ENCODE peak calls at places on chromosomes 12 and 14, in nine cellular contexts. O is right atrium auricular region, H is tibial nerve, C is AG04450, K is brain microvascular endothelial cell, E is heart right ventricle, V is HCT116, S is GM12865, U is OCI-LY7. W is an unnamed sample.

GRCh38 chr12:85445060-85445938 is 165.3 kb downstream of the ALX1 start:
- DNase-seq in S (no peak), H (no peak), V (no peak), K (no peak), O (no peak), E (no peak), C (no peak), U (no peak), W (no peak)

GRCh38 chr14:96824283-96824682 is 27.1 kb downstream of the VRK1 start:
- DNase-seq in C (peak), U (no peak), V (no peak), S (no peak), E (no peak), H (no peak), O (no peak), K (peak), W (no peak)

GRCh38 chr12:6278439-6279255 is 31.8 kb upstream of the PLEKHG6 start:
- DNase-seq in S (peak), E (peak), V (no peak), C (no peak), U (peak), H (peak), O (peak), K (peak), W (no peak)

GRCh38 chr12:79098530-79098929 is 234.0 kb downstream of the SYT1 start:
- DNase-seq in V (no peak), K (no peak), H (no peak), E (no peak), O (no peak), U (no peak), C (no peak), S (no peak), W (no peak)

GRCh38 chr14:31927348-31927826 is 149.7 kb upstream of the ARHGAP5 start:
- DNase-seq in S (no peak), E (peak), K (peak), U (no peak), O (no peak), V (no peak), C (peak), H (no peak), W (no peak)

GRCh38 chr14:44339256-44339655 is 167.8 kb downstream of the FSCB start:
- DNase-seq in C (no peak), H (no peak), K (no peak), O (no peak), U (no peak), S (no peak), V (no peak), E (no peak), W (no peak)

GRCh38 chr12:6620137-6620884 is 13.1 kb upstream of the CHD4 start:
- DNase-seq in K (no peak), C (no peak), S (no peak), V (no peak), E (peak), H (no peak), O (no peak), U (no peak), W (no peak)

GRCh38 chr14:99730876-99731351 is 46.8 kb downstream of the CYP46A1 start:
- DNase-seq in E (no peak), U (no peak), H (peak), C (no peak), V (no peak), K (no peak), S (no peak), O (peak), W (no peak)

GRCh38 chr14:101591582-101591981 is 30.3 kb downstream of the DIO3 start:
- DNase-seq in E (no peak), O (no peak), S (no peak), C (no peak), V (no peak), U (no peak), K (no peak), H (no peak), W (no peak)

GRCh38 chr12:94779520-94779919 is 129.2 kb upstream of the TMCC3 start:
- DNase-seq in O (no peak), E (no peak), V (no peak), K (peak), H (no peak), S (no peak), U (no peak), C (no peak), W (no peak)

GRCh38 chr14:106872619-106873446 is 1346.5 kb downstream of the TMEM121 start:
- DNase-seq in S (peak), U (peak), C (no peak), O (no peak), V (no peak), H (no peak), K (peak), E (peak), W (no peak)

GRCh38 chr14:24279301-24280186 is 8.1 kb upstream of the RABGGTA start:
- DNase-seq in H (no peak), K (no peak), S (peak), U (peak), E (peak), O (no peak), V (no peak), C (no peak), W (no peak)

GRCh38 chr12:76158518-76159321 is 74.2 kb upstream of the NAP1L1 start:
- DNase-seq in K (peak), H (no peak), E (no peak), V (peak), U (peak), C (peak), O (peak), S (peak), W (peak)

GRCh38 chr14:91929700-91930099 is 17.8 kb downstream of the FBLN5 start:
- DNase-seq in E (no peak), C (no peak), K (no peak), V (no peak), S (no peak), H (no peak), U (no peak), O (no peak), W (no peak)

GRCh38 chr14:85978851-85979250 is 448.9 kb downstream of the FLRT2 start:
- DNase-seq in K (no peak), V (no peak), O (no peak), C (no peak), H (no peak), U (no peak), S (no peak), E (no peak), W (no peak)

GRCh38 chr12:1443421-1444141 is 150.8 kb downstream of the FBXL14 start:
- DNase-seq in C (peak), O (no peak), U (no peak), K (peak), S (no peak), H (no peak), E (no peak), V (no peak), W (no peak)

GRCh38 chr12:8033153-8034044 is 883 bp downstream of the FOXJ2 start:
- DNase-seq in U (peak), E (peak), S (peak), V (no peak), C (no peak), K (no peak), O (no peak), H (peak), W (no peak)

GRCh38 chr14:20745571-20746358 is at the start of gene EDDM3A:
- DNase-seq in S (no peak), H (no peak), V (no peak), U (no peak), O (no peak), K (no peak), C (no peak), E (no peak), W (no peak)

GRCh38 chr12:130162267-130162666 is at the start of gene FZD10:
- DNase-seq in O (no peak), S (no peak), U (no peak), H (no peak), V (no peak), E (peak), C (no peak), K (no peak), W (no peak)

GRCh38 chr12:29238822-29239291 is 89.8 kb downstream of the FAR2 start:
- DNase-seq in O (no peak), C (no peak), U (no peak), V (no peak), E (no peak), K (peak), H (no peak), S (no peak), W (no peak)

GRCh38 chr12:100724071-100724470 is 70.5 kb upstream of the ANO4 start:
- DNase-seq in C (no peak), U (no peak), H (no peak), K (no peak), O (no peak), V (no peak), E (no peak), S (no peak), W (no peak)

GRCh38 chr12:89960011-89960507 is 251.4 kb upstream of the ATP2B1 start:
- DNase-seq in K (peak), H (no peak), E (no peak), U (no peak), V (no peak), O (no peak), S (peak), C (no peak), W (peak)

GRCh38 chr12:130825771-130826150 is 13.3 kb downstream of the STX2 start:
- DNase-seq in C (no peak), U (no peak), E (no peak), S (no peak), O (no peak), V (no peak), H (no peak), K (no peak), W (no peak)

GRCh38 chr12:6369916-6370575 is 5.3 kb downstream of the SCNN1A start:
- DNase-seq in C (no peak), U (no peak), E (no peak), O (no peak), H (no peak), K (no peak), V (no peak), S (no peak), W (no peak)

GRCh38 chr12:103501447-103501846 is 5.7 kb upstream of the C12orf42 start:
- DNase-seq in O (no peak), V (no peak), S (no peak), H (no peak), K (no peak), U (no peak), C (no peak), E (no peak), W (no peak)

GRCh38 chr12:24360907-24361306 is 411.4 kb upstream of the SOX5 start:
- DNase-seq in O (no peak), E (no peak), S (peak), U (no peak), K (peak), C (no peak), H (no peak), V (no peak), W (no peak)

GRCh38 chr12:51391047-51391837 is at the start of gene GALNT6:
- DNase-seq in O (no peak), H (no peak), S (peak), E (peak), K (no peak), U (peak), C (no peak), V (no peak), W (no peak)

GRCh38 chr14:89214221-89214965 is 202.6 kb downstream of the FOXN3 start:
- DNase-seq in O (peak), U (no peak), H (no peak), C (no peak), K (no peak), V (no peak), S (no peak), E (peak), W (no peak)

GRCh38 chr12:110693731-110694130 is 4.8 kb upstream of the HVCN1 start:
- DNase-seq in U (no peak), V (no peak), E (no peak), C (no peak), O (no peak), H (no peak), S (no peak), K (peak), W (no peak)

GRCh38 chr14:99129211-99129696 is 142.7 kb downstream of the BCL11B start:
- DNase-seq in U (no peak), H (no peak), K (no peak), V (no peak), O (peak), E (no peak), C (no peak), S (no peak), W (no peak)

GRCh38 chr12:93174048-93174447 is 203.7 kb upstream of the NUDT4 start:
- DNase-seq in O (no peak), S (no peak), C (peak), K (peak), U (no peak), H (no peak), E (no peak), V (no peak), W (no peak)

GRCh38 chr12:94372379-94372930 is 87.2 kb downstream of the CEP83 start:
- DNase-seq in U (no peak), C (no peak), S (peak), O (no peak), H (no peak), K (no peak), V (no peak), E (no peak), W (peak)

GRCh38 chr14:99793213-99794155 is at the start of gene EML1:
- DNase-seq in H (peak), V (peak), E (peak), C (peak), U (peak), K (peak), O (peak), S (peak), W (no peak)

GRCh38 chr14:61255968-61256367 is 25.2 kb downstream of the TMEM30B start:
- DNase-seq in S (no peak), K (no peak), E (no peak), V (no peak), O (no peak), H (no peak), U (no peak), C (no peak), W (no peak)

GRCh38 chr12:18895946-18896345 is 158.0 kb downstream of the CAPZA3 start:
- DNase-seq in O (no peak), K (no peak), H (no peak), S (no peak), E (peak), V (no peak), U (no peak), C (no peak), W (no peak)

GRCh38 chr14:68099348-68100045 is 279.9 kb downstream of the RAD51B start:
- DNase-seq in U (no peak), K (no peak), H (no peak), E (no peak), C (no peak), V (no peak), S (no peak), O (no peak), W (no peak)

GRCh38 chr14:61102549-61103466 is 121.8 kb downstream of the SLC38A6 start:
- DNase-seq in K (no peak), S (peak), O (no peak), V (no peak), E (no peak), C (no peak), U (peak), H (no peak), W (no peak)

DNA sequence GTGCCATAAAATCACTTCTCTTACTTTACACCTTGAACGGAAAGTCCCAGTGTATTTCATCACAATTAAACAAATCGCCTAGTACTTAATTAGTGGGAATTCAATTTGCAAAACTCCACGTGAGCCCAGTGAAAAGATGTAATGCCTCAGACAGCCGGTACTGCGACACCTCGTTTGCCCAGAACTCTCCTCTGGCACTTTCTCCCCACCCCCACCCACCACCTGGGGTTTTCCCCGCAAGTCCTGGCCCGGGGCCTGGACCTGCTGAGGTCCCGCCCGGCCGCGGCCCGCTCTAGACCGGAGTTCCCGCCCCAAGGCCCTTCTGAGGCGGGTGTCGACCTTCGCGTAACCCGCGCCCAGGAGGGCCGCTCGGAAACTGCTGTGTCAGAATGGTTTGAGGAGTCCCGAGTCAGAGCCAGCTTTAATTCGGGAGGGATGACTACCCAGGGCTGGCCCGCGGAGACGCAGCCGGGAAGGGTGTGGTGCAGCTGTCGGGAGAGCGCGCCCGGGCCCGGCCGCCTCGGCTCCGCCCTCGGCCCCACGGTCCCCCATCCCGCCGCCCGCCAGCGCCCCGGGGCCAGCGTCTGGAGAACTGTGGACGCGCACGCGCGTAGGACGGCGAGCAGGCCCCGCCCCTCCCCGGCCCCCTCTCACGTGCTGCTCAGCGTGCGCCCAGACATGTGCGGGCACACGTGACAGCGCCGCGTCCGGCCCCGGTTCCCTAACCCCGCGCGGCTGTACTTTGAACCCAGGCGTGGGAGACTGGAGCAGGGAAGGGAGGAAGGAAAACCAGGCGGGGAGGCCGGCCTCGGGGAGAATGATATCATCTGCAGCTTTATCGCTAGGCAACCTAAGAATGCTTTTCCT is 10.8 kb downstream of the BHLHE41 start:
- DNase-seq in V (peak), C (peak), K (peak), U (no peak), O (peak), S (peak), E (peak), H (peak), W (no peak)
- TF ChIP-seq CTCF in V (no peak), C (peak), K (peak), U (no peak), O (no peak), S (peak), E (peak), H (no peak), W (peak)

DNA sequence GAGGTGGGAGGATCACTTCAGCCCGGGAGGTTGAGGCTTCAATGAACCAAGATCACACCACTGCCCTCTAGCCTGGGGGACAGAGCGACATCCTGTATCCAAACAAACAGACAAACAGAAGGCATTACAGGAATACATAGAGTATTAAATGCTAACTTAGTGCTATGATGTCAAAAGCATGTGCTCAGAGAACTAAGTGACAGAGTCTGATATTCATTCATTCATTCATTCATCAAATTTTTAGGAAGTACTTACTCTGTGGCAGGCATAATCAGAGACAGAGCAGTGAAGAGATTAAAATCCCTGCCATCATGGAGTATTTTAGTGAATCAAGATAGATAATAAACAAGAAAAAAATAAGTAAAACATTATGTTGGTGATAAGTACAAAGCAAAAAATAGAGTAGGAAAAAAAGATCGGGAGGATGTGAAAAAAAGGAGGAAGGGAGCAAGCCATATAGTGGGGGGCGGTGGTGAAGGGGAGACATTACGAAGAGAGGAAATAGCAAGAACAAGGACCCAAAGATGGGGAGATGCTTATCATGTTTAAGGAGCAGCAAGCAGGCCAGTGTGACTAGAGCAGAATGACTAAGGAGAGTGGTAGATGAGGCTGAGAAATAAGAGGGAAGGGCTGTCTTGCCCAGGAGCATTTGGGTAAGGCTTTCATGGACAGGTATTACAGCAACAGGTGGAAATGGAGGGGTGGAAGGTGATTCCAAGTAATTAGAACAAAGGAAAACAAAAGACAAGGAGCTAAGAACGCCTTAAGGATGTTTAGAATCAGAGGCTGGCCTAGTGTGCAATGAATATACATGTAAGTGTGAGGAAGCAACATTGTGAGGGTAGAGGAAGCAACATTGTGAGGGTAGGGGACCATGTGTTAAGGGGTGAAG is 2.8 kb downstream of the MAP4K5 start:
- DNase-seq in U (no peak), O (no peak), E (no peak), V (no peak), S (no peak), H (no peak), C (no peak), K (peak), W (no peak)
- H3K4me3 ChIP-seq in U (peak), O (no peak), E (no peak), V (no peak), S (no peak), H (no peak), C (peak), K (peak), W (no peak)

DNA sequence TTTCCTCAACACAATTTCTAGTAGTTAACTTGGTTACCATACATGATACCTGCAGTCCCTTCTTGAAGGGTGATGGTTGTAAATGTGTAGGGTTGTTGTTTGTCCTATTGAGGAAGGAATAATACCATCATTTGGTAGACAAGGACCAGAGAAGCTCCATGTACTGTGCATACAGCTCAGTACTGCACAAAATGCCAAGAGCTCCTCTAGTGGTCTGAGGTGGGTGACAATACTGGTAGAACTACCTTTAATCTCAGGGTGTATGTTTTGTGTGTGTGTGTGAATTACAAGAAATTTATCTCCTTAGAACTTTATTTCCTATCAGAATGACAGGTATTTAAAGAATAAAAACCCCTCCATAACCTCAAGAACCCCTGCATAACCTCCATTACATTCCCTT is 575.3 kb downstream of the TMTC2 start:
- DNase-seq in K (no peak), C (no peak), U (no peak), H (no peak), E (no peak), V (peak), O (no peak), S (no peak), W (no peak)
- TF ChIP-seq CTCF in K (peak), C (no peak), U (peak), H (no peak), E (no peak), V (peak), O (no peak), S (peak), W (no peak)

DNA sequence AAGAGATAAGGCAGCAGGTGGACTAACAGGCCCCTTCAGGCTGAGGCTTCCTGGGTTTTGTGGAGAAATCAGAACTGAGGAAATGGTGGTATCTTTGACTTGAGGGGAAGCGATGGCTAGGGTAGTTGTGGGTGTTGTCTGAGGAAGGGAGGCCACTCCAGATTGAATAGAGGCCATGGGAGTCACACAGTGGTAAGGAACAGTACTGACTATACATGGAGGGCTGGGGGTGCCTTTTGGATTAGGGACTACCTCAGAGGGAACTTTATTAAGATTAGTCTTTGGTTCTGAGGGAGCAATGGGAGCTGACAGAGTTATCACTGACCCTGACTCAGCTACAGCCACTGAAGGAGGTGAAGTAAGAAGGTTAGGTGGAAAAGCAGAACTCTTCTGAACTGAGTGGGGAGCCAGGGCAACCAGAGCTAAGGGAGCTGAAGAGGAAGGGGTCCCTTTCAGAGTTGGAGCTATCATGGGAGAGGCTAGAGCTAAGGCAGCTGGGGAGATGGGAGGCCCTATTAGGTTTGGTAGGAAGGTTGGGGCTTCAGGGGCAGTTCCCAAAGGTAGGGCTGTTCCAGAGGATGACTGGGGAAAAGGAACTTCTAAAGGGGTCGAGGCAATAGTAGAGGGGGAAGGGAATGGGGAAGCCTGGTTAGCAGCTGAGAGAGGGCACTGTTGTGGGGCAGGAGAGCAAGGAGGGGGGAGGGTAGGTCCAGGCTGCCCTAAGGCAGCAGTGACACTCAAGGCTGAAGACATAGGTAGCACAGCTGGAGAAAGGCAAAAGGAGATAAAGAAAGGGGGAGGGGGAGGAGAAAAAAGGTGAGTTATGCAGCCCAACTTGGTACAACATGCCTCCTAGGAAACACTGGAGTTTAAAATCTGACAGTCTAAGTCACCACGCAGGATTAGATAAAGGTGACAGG is 4.1 kb downstream of the NACA start:
- DNase-seq in H (no peak), U (no peak), O (peak), C (no peak), K (no peak), S (no peak), V (no peak), E (no peak), W (no peak)
- H3K4me3 ChIP-seq in H (no peak), U (peak), O (no peak), C (no peak), K (no peak), S (no peak), V (no peak), E (peak), W (no peak)

W was measured in GM12864.